ENCODE peak calls at places on chromosomes 12 and 14, in six cellular contexts. E is sigmoid colon, Q is cardiac muscle cell, X is keratinocyte, N is Peyer's patch, S is thoracic aorta. V is an unnamed sample.

GRCh38 chr12:25424186-25424854 is 128.8 kb downstream of the LMNTD1 start:
- DNase-seq in N (no peak), E (no peak), Q (no peak), X (no peak), S (no peak), V (no peak)

GRCh38 chr14:45070215-45070614 is 13.7 kb upstream of the PRPF39 start:
- DNase-seq in X (no peak), E (no peak), S (no peak), Q (no peak), N (no peak), V (no peak)

GRCh38 chr12:67222302-67222701 is 46.9 kb upstream of the CAND1 start:
- DNase-seq in S (no peak), E (no peak), X (no peak), Q (peak; percentile 31), N (no peak), V (no peak)

GRCh38 chr12:57983150-57983857 is 41.9 kb downstream of the ATP23 start:
- DNase-seq in Q (peak; percentile 49), X (peak; percentile 5), E (no peak), N (no peak), S (no peak), V (no peak)

GRCh38 chr12:3256103-3256551 is 178.9 kb downstream of the TSPAN9 start:
- DNase-seq in N (no peak), S (no peak), Q (peak; percentile 94), E (no peak), X (no peak), V (no peak)

GRCh38 chr12:98595152-98595988 is 1.9 kb downstream of the SLC25A3 start:
- DNase-seq in X (no peak), N (no peak), Q (no peak), E (no peak), S (no peak), V (no peak)

GRCh38 chr12:62698701-62699101 is 232.1 kb downstream of the MON2 start:
- DNase-seq in E (no peak), Q (no peak), S (no peak), X (no peak), N (no peak), V (no peak)

GRCh38 chr14:59543873-59544272 is 32.7 kb downstream of the CCDC175 start:
- DNase-seq in S (no peak), N (no peak), E (no peak), X (no peak), Q (no peak), V (no peak)

GRCh38 chr14:96077983-96078686 is 39.0 kb downstream of the C14orf132 start:
- DNase-seq in X (no peak), Q (no peak), S (no peak), N (peak; percentile 35), E (peak; percentile 35), V (no peak)

GRCh38 chr12:132761911-132762583 is 415 bp upstream of the ANKLE2 start:
- DNase-seq in E (peak; percentile 91), X (peak; percentile 28), Q (peak; percentile 93), N (peak; percentile 90), S (no peak), V (peak; percentile 95)

GRCh38 chr12:103667129-103667528 is 80.1 kb downstream of the STAB2 start:
- DNase-seq in X (no peak), E (no peak), N (no peak), S (no peak), Q (no peak), V (no peak)

GRCh38 chr12:104641862-104642261 is 185.1 kb downstream of the CHST11 start:
- DNase-seq in Q (no peak), S (no peak), X (no peak), E (no peak), N (no peak), V (no peak)

GRCh38 chr12:30531731-30532678 is 163.7 kb downstream of the IPO8 start:
- DNase-seq in Q (no peak), X (no peak), E (no peak), N (no peak), S (no peak), V (no peak)

GRCh38 chr12:74365178-74365964 is 172.3 kb upstream of the ATXN7L3B start:
- DNase-seq in E (no peak), S (no peak), X (no peak), N (no peak), Q (peak; percentile 5), V (no peak)

GRCh38 chr12:66119229-66119869 is 11.2 kb downstream of the LLPH start:
- DNase-seq in E (no peak), X (no peak), N (no peak), Q (no peak), S (no peak), V (no peak)

GRCh38 chr14:22865424-22866215 is 5.9 kb upstream of the LRP10 start:
- DNase-seq in N (no peak), S (no peak), X (no peak), Q (no peak), E (no peak), V (no peak)

GRCh38 chr12:102061096-102061555 is 665 bp downstream of the WASHC3 start:
- DNase-seq in S (no peak), Q (no peak), N (no peak), X (no peak), E (no peak), V (no peak)

DNA sequence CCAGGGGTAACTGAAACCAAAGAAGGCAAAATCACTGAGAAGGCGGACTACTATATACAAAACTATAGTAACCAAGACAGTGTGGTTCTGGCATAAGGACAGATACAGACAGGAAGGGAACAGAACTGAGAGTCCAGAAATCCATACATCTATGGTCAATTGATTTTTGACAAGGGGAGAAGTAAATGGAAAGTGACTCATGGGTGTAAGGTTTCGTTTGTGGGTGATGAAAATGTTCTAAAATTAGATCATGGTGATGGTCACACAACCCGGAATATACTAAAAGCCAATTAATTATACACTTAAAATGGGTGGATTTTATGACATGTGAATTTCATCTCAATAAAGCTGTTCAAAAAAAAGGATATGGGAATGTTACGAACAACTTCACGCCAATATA is 18.7 kb downstream of the ANGEL1 start:
- DNase-seq in S (no peak), X (no peak), E (no peak), Q (no peak), N (no peak), V (no peak)
- H3K4me3 ChIP-seq in S (no peak overlapping the region), X (no peak overlapping the region), E (no peak overlapping the region), Q (no peak overlapping the region), N (no peak overlapping the region), V (no peak overlapping the region)

GRCh38 chr12:70849265-70849960 is 71.1 kb downstream of the PTPRR start:
- DNase-seq in E (no peak), Q (peak; percentile 92), S (no peak), N (no peak), X (no peak), V (no peak)
- TF ChIP-seq CTCF in E (no peak), Q (peak; percentile 51), S (peak; percentile 33), N (peak; percentile 65), X (peak; percentile 32), V (peak; percentile 44)

DNA sequence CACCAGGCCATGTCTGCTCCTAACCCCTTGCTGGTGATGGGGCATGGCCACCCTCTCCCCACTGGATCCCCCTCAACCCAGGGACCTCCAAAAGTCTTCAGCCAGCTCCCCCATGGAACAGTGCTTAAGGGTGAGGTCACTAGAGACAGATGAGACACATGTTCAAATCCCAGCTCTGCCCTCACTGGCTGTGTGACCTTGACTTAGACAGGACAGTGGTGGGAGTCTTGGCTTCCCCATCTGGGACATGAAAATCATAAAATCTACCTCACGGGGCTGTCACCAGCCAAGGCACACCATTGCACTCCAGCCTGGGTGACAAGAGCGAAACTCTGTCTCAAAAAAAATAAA is 10.9 kb downstream of the RHOF start:
- DNase-seq in N (no peak), S (no peak), Q (no peak), E (no peak), X (no peak), V (no peak)
- H3K27ac ChIP-seq in N (peak overlapping the region; percentile 72), S (no peak overlapping the region), Q (peak overlapping the region; percentile 68), E (peak overlapping the region; percentile 78), X (no peak overlapping the region), V (peak overlapping the region; percentile 6)

GRCh38 chr14:51488569-51489220 is 163.0 kb upstream of the FRMD6 start:
- DNase-seq in E (no peak), Q (no peak), S (no peak), X (peak; percentile 86), N (no peak), V (no peak)

GRCh38 chr14:51491776-51492175 is 159.9 kb upstream of the FRMD6 start:
- DNase-seq in N (no peak), E (no peak), S (no peak), X (no peak), Q (no peak), V (no peak)

GRCh38 chr14:51490205-51490604 is 161.5 kb upstream of the FRMD6 start:
- DNase-seq in Q (no peak), S (no peak), E (no peak), X (no peak), N (no peak), V (no peak)

GRCh38 chr14:51487848-51488247 is 163.9 kb upstream of the FRMD6 start:
- DNase-seq in S (no peak), E (no peak), N (no peak), X (no peak), Q (no peak), V (no peak)

DNA sequence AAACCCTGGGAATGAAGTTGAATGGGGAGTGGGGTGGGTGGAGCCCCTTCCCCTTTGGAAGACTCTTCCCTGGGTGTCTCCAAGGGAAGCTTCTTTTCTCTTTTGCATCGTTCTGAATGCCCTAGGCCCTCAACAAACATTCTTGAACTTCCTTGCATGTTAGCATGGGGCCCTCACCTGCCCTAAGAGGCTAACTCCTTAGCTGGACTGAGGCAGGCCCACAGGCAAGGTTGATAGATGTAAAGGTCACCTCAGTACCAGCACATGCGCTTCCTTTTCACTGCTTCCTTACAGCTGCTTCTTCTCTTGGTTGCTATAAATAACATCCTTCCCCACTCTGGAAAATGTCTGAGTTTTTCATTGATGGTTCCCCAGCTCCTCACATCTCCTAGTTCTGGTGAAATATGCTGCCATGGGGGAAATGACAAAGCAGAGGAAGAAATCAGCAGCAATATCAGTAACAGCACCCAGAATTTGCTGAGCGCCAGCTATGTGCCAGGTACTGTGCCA is 160.6 kb upstream of the FRMD6 start:
- DNase-seq in Q (no peak), X (no peak), E (no peak), N (no peak), S (no peak), V (no peak)
- H3K4me3 ChIP-seq in Q (no peak overlapping the region), X (peak overlapping the region; percentile 94), E (no peak overlapping the region), N (no peak overlapping the region), S (no peak overlapping the region), V (no peak overlapping the region)

GRCh38 chr12:12502813-12503146 is 59.9 kb downstream of the DUSP16 start:
- DNase-seq in E (no peak), S (no peak), X (no peak), N (no peak), Q (no peak), V (no peak)

GRCh38 chr12:12506541-12506940 is 56.1 kb downstream of the DUSP16 start:
- DNase-seq in N (no peak), Q (no peak), X (no peak), S (no peak), E (no peak), V (no peak)

GRCh38 chr12:12501121-12501520 is 61.5 kb downstream of the DUSP16 start:
- DNase-seq in S (no peak), Q (peak; percentile 34), E (no peak), X (no peak), N (no peak), V (no peak)

GRCh38 chr12:12505544-12506501 is 56.8 kb downstream of the DUSP16 start:
- DNase-seq in S (no peak), Q (no peak), E (no peak), N (no peak), X (no peak), V (no peak)

GRCh38 chr12:12503384-12504078 is 59.1 kb downstream of the DUSP16 start:
- DNase-seq in E (no peak), X (no peak), Q (no peak), S (no peak), N (no peak), V (no peak)
- TF ChIP-seq CTCF in E (no peak), X (no peak), Q (no peak), S (no peak), N (peak; percentile 10), V (no peak)